ENCODE peak calls at places on chromosomes 13 and 19, in ten cellular contexts. One of them, this sample, is unnamed.

GRCh38 chr19:46605356-46605821 is 4.3 kb downstream of the CALM3 start:
- DNase-seq in omental fat pad: no peak
- DNase-seq in upper lobe of right lung: peak
- DNase-seq in fibroblast of villous mesenchyme: no peak
- DNase-seq in MCF 10A: no peak
- DNase-seq in nephron progenitor cell: no peak
- DNase-seq in heart right ventricle: no peak
- DNase-seq in activated CD8-positive, alpha-beta T cell treated with anti-CD3 and anti-CD28 coated beads for 36 hours: no peak
- DNase-seq in thoracic aorta: no peak
- DNase-seq in H1: no peak
- DNase-seq in this sample: no peak

GRCh38 chr13:112210401-112210800 is 143.5 kb downstream of the SOX1 start:
- DNase-seq in omental fat pad: no peak
- DNase-seq in upper lobe of right lung: no peak
- DNase-seq in fibroblast of villous mesenchyme: no peak
- DNase-seq in MCF 10A: no peak
- DNase-seq in nephron progenitor cell: peak
- DNase-seq in heart right ventricle: no peak
- DNase-seq in activated CD8-positive, alpha-beta T cell treated with anti-CD3 and anti-CD28 coated beads for 36 hours: no peak
- DNase-seq in thoracic aorta: no peak
- DNase-seq in H1: no peak
- DNase-seq in this sample: no peak

GRCh38 chr19:15300533-15301194 is 31.7 kb downstream of the BRD4 start:
- DNase-seq in omental fat pad: no peak
- DNase-seq in upper lobe of right lung: no peak
- DNase-seq in fibroblast of villous mesenchyme: peak
- DNase-seq in MCF 10A: peak
- DNase-seq in nephron progenitor cell: no peak
- DNase-seq in heart right ventricle: no peak
- DNase-seq in activated CD8-positive, alpha-beta T cell treated with anti-CD3 and anti-CD28 coated beads for 36 hours: peak
- DNase-seq in thoracic aorta: no peak
- DNase-seq in H1: no peak
- DNase-seq in this sample: no peak

GRCh38 chr19:40219721-40220276 is 1.6 kb upstream of the TTC9B start:
- DNase-seq in omental fat pad: no peak
- DNase-seq in upper lobe of right lung: no peak
- DNase-seq in fibroblast of villous mesenchyme: peak
- DNase-seq in MCF 10A: peak
- DNase-seq in nephron progenitor cell: no peak
- DNase-seq in heart right ventricle: no peak
- DNase-seq in activated CD8-positive, alpha-beta T cell treated with anti-CD3 and anti-CD28 coated beads for 36 hours: peak
- DNase-seq in thoracic aorta: no peak
- DNase-seq in H1: no peak
- DNase-seq in this sample: no peak

GRCh38 chr19:49652723-49653465 is 10.9 kb downstream of the SCAF1 start:
- DNase-seq in omental fat pad: no peak
- DNase-seq in upper lobe of right lung: no peak
- DNase-seq in fibroblast of villous mesenchyme: no peak
- DNase-seq in MCF 10A: no peak
- DNase-seq in nephron progenitor cell: no peak
- DNase-seq in heart right ventricle: no peak
- DNase-seq in activated CD8-positive, alpha-beta T cell treated with anti-CD3 and anti-CD28 coated beads for 36 hours: no peak
- DNase-seq in thoracic aorta: no peak
- DNase-seq in H1: no peak
- DNase-seq in this sample: no peak

GRCh38 chr19:33252971-33253370 is 27.3 kb upstream of the SLC7A10 start:
- DNase-seq in omental fat pad: no peak
- DNase-seq in upper lobe of right lung: peak
- DNase-seq in fibroblast of villous mesenchyme: no peak
- DNase-seq in MCF 10A: no peak
- DNase-seq in nephron progenitor cell: no peak
- DNase-seq in heart right ventricle: no peak
- DNase-seq in activated CD8-positive, alpha-beta T cell treated with anti-CD3 and anti-CD28 coated beads for 36 hours: no peak
- DNase-seq in thoracic aorta: no peak
- DNase-seq in H1: no peak
- DNase-seq in this sample: no peak

GRCh38 chr19:16066611-16067104 is 9.6 kb upstream of the TPM4 start:
- DNase-seq in omental fat pad: no peak
- DNase-seq in upper lobe of right lung: no peak
- DNase-seq in fibroblast of villous mesenchyme: peak
- DNase-seq in MCF 10A: peak
- DNase-seq in nephron progenitor cell: no peak
- DNase-seq in heart right ventricle: no peak
- DNase-seq in activated CD8-positive, alpha-beta T cell treated with anti-CD3 and anti-CD28 coated beads for 36 hours: peak
- DNase-seq in thoracic aorta: no peak
- DNase-seq in H1: no peak
- DNase-seq in this sample: no peak

GRCh38 chr13:27120011-27120410 is 51.6 kb downstream of the USP12 start:
- DNase-seq in omental fat pad: no peak
- DNase-seq in upper lobe of right lung: no peak
- DNase-seq in fibroblast of villous mesenchyme: peak
- DNase-seq in MCF 10A: no peak
- DNase-seq in nephron progenitor cell: no peak
- DNase-seq in heart right ventricle: no peak
- DNase-seq in activated CD8-positive, alpha-beta T cell treated with anti-CD3 and anti-CD28 coated beads for 36 hours: no peak
- DNase-seq in thoracic aorta: no peak
- DNase-seq in H1: no peak
- DNase-seq in this sample: no peak

GRCh38 chr13:39531646-39532045 is 71.3 kb downstream of the LHFPL6 start:
- DNase-seq in omental fat pad: no peak
- DNase-seq in upper lobe of right lung: no peak
- DNase-seq in fibroblast of villous mesenchyme: peak
- DNase-seq in MCF 10A: peak
- DNase-seq in nephron progenitor cell: no peak
- DNase-seq in heart right ventricle: no peak
- DNase-seq in activated CD8-positive, alpha-beta T cell treated with anti-CD3 and anti-CD28 coated beads for 36 hours: no peak
- DNase-seq in thoracic aorta: no peak
- DNase-seq in H1: no peak
- DNase-seq in this sample: no peak

GRCh38 chr19:51417107-51417806 is at the start of gene SIGLEC10:
- DNase-seq in omental fat pad: no peak
- DNase-seq in upper lobe of right lung: peak
- DNase-seq in fibroblast of villous mesenchyme: no peak
- DNase-seq in MCF 10A: no peak
- DNase-seq in nephron progenitor cell: no peak
- DNase-seq in heart right ventricle: peak
- DNase-seq in activated CD8-positive, alpha-beta T cell treated with anti-CD3 and anti-CD28 coated beads for 36 hours: peak
- DNase-seq in thoracic aorta: no peak
- DNase-seq in H1: no peak
- DNase-seq in this sample: no peak

DNA sequence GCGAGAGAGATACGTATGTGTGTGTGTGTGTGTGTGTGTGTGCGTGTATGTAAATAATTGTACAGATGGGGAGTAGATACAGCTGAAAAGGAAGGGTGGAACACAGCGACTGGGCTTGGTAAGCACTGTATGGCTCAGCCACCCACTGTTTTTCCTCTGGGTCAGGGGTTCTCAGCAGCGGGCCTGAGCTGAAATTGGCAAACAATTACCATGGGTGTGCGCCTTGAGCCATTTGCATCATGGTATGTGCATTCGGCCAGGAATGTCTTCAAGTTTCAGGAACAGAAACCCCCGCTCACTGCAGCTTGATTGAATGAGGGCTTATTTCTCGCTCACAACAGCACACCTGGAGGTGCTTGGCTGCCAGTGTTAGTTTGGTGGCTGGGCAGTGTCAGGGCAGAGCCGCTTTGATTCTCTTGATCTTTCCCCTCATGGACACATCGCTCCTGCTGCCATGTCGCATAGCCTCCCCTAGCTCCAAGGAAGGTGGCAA is 126.7 kb downstream of the SIPA1L3 start:
- DNase-seq in omental fat pad: no peak
- DNase-seq in upper lobe of right lung: no peak
- DNase-seq in fibroblast of villous mesenchyme: no peak
- DNase-seq in MCF 10A: no peak
- DNase-seq in nephron progenitor cell: no peak
- DNase-seq in heart right ventricle: no peak
- DNase-seq in activated CD8-positive, alpha-beta T cell treated with anti-CD3 and anti-CD28 coated beads for 36 hours: no peak
- DNase-seq in thoracic aorta: no peak
- DNase-seq in H1: no peak
- DNase-seq in this sample: no peak
- TF ChIP-seq CTCF in omental fat pad: no peak
- TF ChIP-seq CTCF in upper lobe of right lung: no peak
- TF ChIP-seq CTCF in fibroblast of villous mesenchyme: no peak
- TF ChIP-seq CTCF in MCF 10A: no peak
- TF ChIP-seq CTCF in nephron progenitor cell: no peak
- TF ChIP-seq CTCF in heart right ventricle: no peak
- TF ChIP-seq CTCF in activated CD8-positive, alpha-beta T cell treated with anti-CD3 and anti-CD28 coated beads for 36 hours: no peak
- TF ChIP-seq CTCF in thoracic aorta: no peak
- TF ChIP-seq CTCF in H1: peak
- TF ChIP-seq CTCF in this sample: no peak

DNA sequence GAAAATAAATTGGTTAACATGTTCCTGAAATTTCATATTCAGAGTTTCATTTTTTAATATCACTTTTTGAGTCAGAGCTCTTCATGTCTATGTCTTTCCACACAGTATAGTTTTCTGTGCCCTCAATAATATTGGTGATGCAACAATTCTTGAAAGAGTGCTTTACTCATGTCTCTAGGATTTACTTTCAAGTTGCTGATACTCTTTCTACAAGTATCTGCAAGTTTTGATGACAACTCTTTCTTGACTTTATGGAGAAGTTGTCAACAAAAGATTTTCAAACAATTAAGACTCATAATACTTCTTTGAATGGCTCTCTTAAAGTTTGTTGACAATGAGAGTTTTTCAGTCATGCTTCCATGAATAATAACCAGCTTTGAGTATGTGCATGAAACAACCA is 561.7 kb downstream of the DIAPH3 start:
- DNase-seq in omental fat pad: no peak
- DNase-seq in upper lobe of right lung: no peak
- DNase-seq in fibroblast of villous mesenchyme: no peak
- DNase-seq in MCF 10A: no peak
- DNase-seq in nephron progenitor cell: no peak
- DNase-seq in heart right ventricle: no peak
- DNase-seq in activated CD8-positive, alpha-beta T cell treated with anti-CD3 and anti-CD28 coated beads for 36 hours: no peak
- DNase-seq in thoracic aorta: no peak
- DNase-seq in H1: no peak
- DNase-seq in this sample: no peak
- TF ChIP-seq CTCF in omental fat pad: no peak
- TF ChIP-seq CTCF in upper lobe of right lung: no peak
- TF ChIP-seq CTCF in fibroblast of villous mesenchyme: no peak
- TF ChIP-seq CTCF in MCF 10A: no peak
- TF ChIP-seq CTCF in nephron progenitor cell: no peak
- TF ChIP-seq CTCF in heart right ventricle: no peak
- TF ChIP-seq CTCF in activated CD8-positive, alpha-beta T cell treated with anti-CD3 and anti-CD28 coated beads for 36 hours: no peak
- TF ChIP-seq CTCF in thoracic aorta: no peak
- TF ChIP-seq CTCF in H1: no peak
- TF ChIP-seq CTCF in this sample: no peak

DNA sequence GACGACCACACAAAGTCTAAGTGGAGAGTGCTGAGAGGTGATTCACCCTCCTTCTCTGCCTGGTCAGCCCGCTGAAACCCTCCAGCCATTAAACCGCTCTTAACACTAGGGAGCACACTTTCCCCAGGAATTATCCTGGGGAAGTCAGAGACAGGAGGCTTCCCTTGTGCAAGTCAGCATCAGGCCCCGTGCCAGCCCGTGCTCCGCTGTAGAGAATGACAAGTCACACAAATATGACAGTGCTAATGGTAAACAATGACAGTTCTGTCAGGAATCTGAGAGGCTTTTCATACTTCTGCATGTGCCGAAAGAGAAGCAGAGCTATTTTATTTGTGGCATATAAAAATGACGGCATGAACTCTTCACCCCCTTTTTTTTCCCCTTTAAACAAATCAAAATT is 816.9 kb upstream of the SLC10A2 start:
- DNase-seq in omental fat pad: peak
- DNase-seq in upper lobe of right lung: peak
- DNase-seq in fibroblast of villous mesenchyme: peak
- DNase-seq in MCF 10A: peak
- DNase-seq in nephron progenitor cell: peak
- DNase-seq in heart right ventricle: peak
- DNase-seq in activated CD8-positive, alpha-beta T cell treated with anti-CD3 and anti-CD28 coated beads for 36 hours: no peak
- DNase-seq in thoracic aorta: peak
- DNase-seq in H1: peak
- DNase-seq in this sample: peak
- TF ChIP-seq CTCF in omental fat pad: no peak
- TF ChIP-seq CTCF in upper lobe of right lung: peak
- TF ChIP-seq CTCF in fibroblast of villous mesenchyme: peak
- TF ChIP-seq CTCF in MCF 10A: peak
- TF ChIP-seq CTCF in nephron progenitor cell: peak
- TF ChIP-seq CTCF in heart right ventricle: peak
- TF ChIP-seq CTCF in activated CD8-positive, alpha-beta T cell treated with anti-CD3 and anti-CD28 coated beads for 36 hours: no peak
- TF ChIP-seq CTCF in thoracic aorta: peak
- TF ChIP-seq CTCF in H1: peak
- TF ChIP-seq CTCF in this sample: peak

GRCh38 chr13:30481241-30481760 is 15.6 kb upstream of the HMGB1 start:
- DNase-seq in omental fat pad: no peak
- DNase-seq in upper lobe of right lung: no peak
- DNase-seq in fibroblast of villous mesenchyme: no peak
- DNase-seq in MCF 10A: no peak
- DNase-seq in nephron progenitor cell: no peak
- DNase-seq in heart right ventricle: no peak
- DNase-seq in activated CD8-positive, alpha-beta T cell treated with anti-CD3 and anti-CD28 coated beads for 36 hours: no peak
- DNase-seq in thoracic aorta: no peak
- DNase-seq in H1: no peak
- DNase-seq in this sample: no peak

GRCh38 chr13:30480292-30480947 is 14.7 kb upstream of the HMGB1 start:
- DNase-seq in omental fat pad: no peak
- DNase-seq in upper lobe of right lung: no peak
- DNase-seq in fibroblast of villous mesenchyme: no peak
- DNase-seq in MCF 10A: no peak
- DNase-seq in nephron progenitor cell: no peak
- DNase-seq in heart right ventricle: no peak
- DNase-seq in activated CD8-positive, alpha-beta T cell treated with anti-CD3 and anti-CD28 coated beads for 36 hours: no peak
- DNase-seq in thoracic aorta: no peak
- DNase-seq in H1: no peak
- DNase-seq in this sample: no peak

GRCh38 chr13:30477346-30478235 is 11.9 kb upstream of the HMGB1 start:
- DNase-seq in omental fat pad: no peak
- DNase-seq in upper lobe of right lung: no peak
- DNase-seq in fibroblast of villous mesenchyme: no peak
- DNase-seq in MCF 10A: no peak
- DNase-seq in nephron progenitor cell: no peak
- DNase-seq in heart right ventricle: no peak
- DNase-seq in activated CD8-positive, alpha-beta T cell treated with anti-CD3 and anti-CD28 coated beads for 36 hours: no peak
- DNase-seq in thoracic aorta: no peak
- DNase-seq in H1: peak
- DNase-seq in this sample: no peak

GRCh38 chr13:30479590-30480219 is 14.0 kb upstream of the HMGB1 start:
- DNase-seq in omental fat pad: no peak
- DNase-seq in upper lobe of right lung: no peak
- DNase-seq in fibroblast of villous mesenchyme: no peak
- DNase-seq in MCF 10A: no peak
- DNase-seq in nephron progenitor cell: no peak
- DNase-seq in heart right ventricle: no peak
- DNase-seq in activated CD8-positive, alpha-beta T cell treated with anti-CD3 and anti-CD28 coated beads for 36 hours: no peak
- DNase-seq in thoracic aorta: no peak
- DNase-seq in H1: no peak
- DNase-seq in this sample: no peak

DNA sequence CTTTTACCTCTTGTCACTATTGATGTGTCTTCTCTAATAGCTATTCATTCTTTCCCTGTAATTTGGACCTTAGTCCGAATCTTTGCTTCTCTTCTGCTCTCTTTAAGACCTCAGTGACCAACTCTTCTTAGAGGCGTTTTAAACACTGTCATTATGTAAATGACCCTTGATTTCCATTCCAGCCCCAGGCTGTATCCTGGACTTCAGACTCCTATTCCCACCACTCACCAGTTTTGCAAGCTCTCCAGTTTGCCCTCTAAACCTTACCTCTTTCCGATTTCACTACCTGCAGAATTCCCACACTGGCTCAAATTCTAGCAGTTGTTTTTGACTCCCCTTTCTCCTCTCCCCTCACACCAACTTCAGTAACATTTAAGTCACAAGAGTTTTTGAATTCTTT is 13.4 kb upstream of the HMGB1 start:
- DNase-seq in omental fat pad: no peak
- DNase-seq in upper lobe of right lung: no peak
- DNase-seq in fibroblast of villous mesenchyme: no peak
- DNase-seq in MCF 10A: no peak
- DNase-seq in nephron progenitor cell: no peak
- DNase-seq in heart right ventricle: no peak
- DNase-seq in activated CD8-positive, alpha-beta T cell treated with anti-CD3 and anti-CD28 coated beads for 36 hours: no peak
- DNase-seq in thoracic aorta: no peak
- DNase-seq in H1: no peak
- DNase-seq in this sample: no peak
- TF ChIP-seq CTCF in omental fat pad: no peak
- TF ChIP-seq CTCF in upper lobe of right lung: no peak
- TF ChIP-seq CTCF in fibroblast of villous mesenchyme: no peak
- TF ChIP-seq CTCF in MCF 10A: no peak
- TF ChIP-seq CTCF in nephron progenitor cell: no peak
- TF ChIP-seq CTCF in heart right ventricle: no peak
- TF ChIP-seq CTCF in activated CD8-positive, alpha-beta T cell treated with anti-CD3 and anti-CD28 coated beads for 36 hours: no peak
- TF ChIP-seq CTCF in thoracic aorta: no peak
- TF ChIP-seq CTCF in H1: no peak
- TF ChIP-seq CTCF in this sample: no peak